ENCODE peak calls at places on chromosomes 3 and 15, in five cellular contexts. H is NCI-H446; E is effector memory CD8-positive, alpha-beta T cell; K is non-pigmented ciliary epithelial cell; U is nephron progenitor cell. S is an unnamed sample.

GRCh38 chr3:39090922-39091321 is 16.5 kb downstream of the GORASP1 start:
- DNase-seq in H (no peak), E (no peak), K (no peak), U (no peak), S (no peak)

GRCh38 chr15:46266691-46267090 is 631.9 kb downstream of the SQOR start:
- DNase-seq in H (peak; percentile 36), E (no peak), K (no peak), U (no peak), S (no peak)

GRCh38 chr3:198032039-198032438 is 72.0 kb downstream of the LMLN start:
- DNase-seq in H (no peak), E (no peak), K (no peak), U (no peak), S (no peak)

GRCh38 chr3:108118038-108118727 is 27.4 kb upstream of the CD47 start:
- DNase-seq in H (no peak), E (no peak), K (no peak), U (no peak), S (no peak)

GRCh38 chr15:52856286-52856685 is 66.2 kb upstream of the ONECUT1 start:
- DNase-seq in H (no peak), E (no peak), K (no peak), U (no peak), S (no peak)

GRCh38 chr3:127829537-127829936 is 7.2 kb upstream of the MGLL start:
- DNase-seq in H (no peak), E (no peak), K (no peak), U (no peak), S (no peak)

GRCh38 chr15:78509726-78510312 is 2.4 kb downstream of the HYKK start:
- DNase-seq in H (no peak), E (no peak), K (no peak), U (no peak), S (no peak)

GRCh38 chr3:97817965-97818364 is 3.8 kb upstream of the CRYBG3 start:
- DNase-seq in H (peak; percentile 90), E (no peak), K (no peak), U (no peak), S (no peak)

GRCh38 chr3:5071061-5071460 is 51.0 kb upstream of the ARL8B start:
- DNase-seq in H (no peak), E (no peak), K (no peak), U (no peak), S (no peak)

GRCh38 chr3:50226888-50227389 is 9.1 kb upstream of the GNAI2 start:
- DNase-seq in H (peak; percentile 39), E (no peak), K (no peak), U (no peak), S (peak; percentile 57)

GRCh38 chr3:65672876-65673815 is 365.6 kb downstream of the MAGI1 start:
- DNase-seq in H (peak; percentile 68), E (no peak), K (no peak), U (peak; percentile 69), S (no peak)

GRCh38 chr3:195150194-195151118 is 120.5 kb downstream of the XXYLT1 start:
- DNase-seq in H (no peak), E (peak; percentile 10), K (peak; percentile 61), U (no peak), S (peak; percentile 69)

GRCh38 chr15:29695486-29696167 is 126.6 kb downstream of the TJP1 start:
- DNase-seq in H (no peak), E (no peak), K (no peak), U (no peak), S (no peak)

GRCh38 chr3:104291437-104291851 is 1075.3 kb upstream of the ALCAM start:
- DNase-seq in H (no peak), E (no peak), K (no peak), U (no peak), S (no peak)

GRCh38 chr15:49521802-49522201 is 98.8 kb downstream of the FGF7 start:
- DNase-seq in H (no peak), E (no peak), K (no peak), U (no peak), S (no peak)

GRCh38 chr3:170717410-170718402 is 131.8 kb upstream of the SLC7A14 start:
- DNase-seq in H (no peak), E (no peak), K (no peak), U (no peak), S (no peak)

GRCh38 chr15:90763700-90764099 is 46.6 kb downstream of the BLM start:
- DNase-seq in H (no peak), E (no peak), K (no peak), U (no peak), S (no peak)

GRCh38 chr15:45637552-45638033 is 2.8 kb downstream of the SQOR start:
- DNase-seq in H (peak; percentile 34), E (peak; percentile 45), K (no peak), U (no peak), S (peak; percentile 71)

GRCh38 chr15:69973102-69973714 is 124.5 kb downstream of the TLE3 start:
- DNase-seq in H (no peak), E (no peak), K (no peak), U (peak; percentile 29), S (no peak)

GRCh38 chr3:5698851-5699250 is 511.3 kb downstream of the EDEM1 start:
- DNase-seq in H (no peak), E (no peak), K (no peak), U (no peak), S (no peak)

GRCh38 chr15:81296218-81296617 is 27.7 kb downstream of the STARD5 start:
- DNase-seq in H (no peak), E (no peak), K (no peak), U (no peak), S (no peak)

GRCh38 chr15:51121118-51121517 is 26.4 kb upstream of the TNFAIP8L3 start:
- DNase-seq in H (peak; percentile 25), E (no peak), K (peak; percentile 96), U (no peak), S (no peak)

GRCh38 chr3:15339786-15340215 is 7.4 kb upstream of the SH3BP5 start:
- DNase-seq in H (no peak), E (no peak), K (no peak), U (no peak), S (no peak)

GRCh38 chr3:150105886-150106612 is 135.4 kb upstream of the PFN2 start:
- DNase-seq in H (peak; percentile 71), E (no peak), K (no peak), U (no peak), S (no peak)

GRCh38 chr3:182121424-182121823 is 409.7 kb downstream of the SOX2 start:
- DNase-seq in H (no peak), E (no peak), K (no peak), U (no peak), S (no peak)